ENCODE peak calls at places on chromosomes 1 and 21, in ten cellular contexts. T is tibial artery; O is prostate gland; J is esophagus squamous epithelium; Y is lung; N is aorta; G is CD8-positive, alpha-beta T cell; L is HCT116; D is cardiac muscle cell; M is endodermal cell. P is an unnamed sample. For H3K4me1, the result is how much of the 10 kb centered on the place peaks cover.

GRCh38 chr1:112508242-112509004 is at the start of gene WNT2B:
- DNase-seq in T (no peak), O (no peak), J (no peak), Y (no peak), N (peak), G (peak), L (no peak), D (peak), M (peak), P (peak)

GRCh38 chr21:29499734-29500343 is 201.1 kb downstream of the BACH1 start:
- DNase-seq in T (no peak), O (no peak), J (no peak), Y (no peak), N (no peak), G (no peak), L (peak), D (no peak), M (peak), P (peak)

GRCh38 chr1:114112775-114113174 is 40.9 kb downstream of the SYT6 start:
- DNase-seq in T (no peak), O (no peak), J (no peak), Y (no peak), N (no peak), G (no peak), L (no peak), D (no peak), M (peak), P (no peak)

GRCh38 chr1:8424539-8425116 is 106.7 kb downstream of the SLC45A1 start:
- DNase-seq in T (peak), O (peak), J (no peak), Y (peak), N (no peak), G (peak), L (peak), D (peak), M (peak), P (peak)

GRCh38 chr1:205714190-205714905 is 34.0 kb upstream of the SLC45A3 start:
- DNase-seq in T (no peak), O (peak), J (no peak), Y (no peak), N (no peak), G (no peak), L (no peak), D (no peak), M (no peak), P (peak)

GRCh38 chr1:236069796-236070195 is 4.9 kb upstream of the NID1 start:
- DNase-seq in T (no peak), O (no peak), J (no peak), Y (no peak), N (no peak), G (no peak), L (no peak), D (no peak), M (no peak), P (no peak)

GRCh38 chr1:3767328-3767925 is 5.1 kb upstream of the SMIM1 start:
- DNase-seq in T (no peak), O (no peak), J (no peak), Y (no peak), N (no peak), G (no peak), L (no peak), D (no peak), M (peak), P (no peak)

GRCh38 chr1:53137729-53138128 is 4.7 kb downstream of the SLC1A7 start:
- DNase-seq in T (no peak), O (no peak), J (no peak), Y (no peak), N (no peak), G (no peak), L (peak), D (no peak), M (peak), P (no peak)

GRCh38 chr1:31755197-31755611 is 8.9 kb downstream of the ADGRB2 start:
- DNase-seq in T (no peak), O (no peak), J (no peak), Y (no peak), N (no peak), G (no peak), L (no peak), D (no peak), M (no peak), P (no peak)

GRCh38 chr1:56376188-56376984 is 203.0 kb downstream of the PLPP3 start:
- DNase-seq in T (peak), O (peak), J (no peak), Y (no peak), N (peak), G (no peak), L (peak), D (no peak), M (peak), P (no peak)

GRCh38 chr1:34885405-34886247 is 26.1 kb upstream of the SMIM12 start:
- DNase-seq in T (no peak), O (no peak), J (no peak), Y (peak), N (peak), G (peak), L (no peak), D (peak), M (peak), P (peak)

GRCh38 chr1:205064301-205064700 is 20.0 kb downstream of the TMEM81 start:
- DNase-seq in T (no peak), O (no peak), J (no peak), Y (no peak), N (peak), G (no peak), L (no peak), D (no peak), M (no peak), P (no peak)

GRCh38 chr1:221940631-221941030 is 198.7 kb upstream of the DUSP10 start:
- DNase-seq in T (no peak), O (no peak), J (no peak), Y (no peak), N (no peak), G (no peak), L (no peak), D (no peak), M (no peak), P (no peak)

DNA sequence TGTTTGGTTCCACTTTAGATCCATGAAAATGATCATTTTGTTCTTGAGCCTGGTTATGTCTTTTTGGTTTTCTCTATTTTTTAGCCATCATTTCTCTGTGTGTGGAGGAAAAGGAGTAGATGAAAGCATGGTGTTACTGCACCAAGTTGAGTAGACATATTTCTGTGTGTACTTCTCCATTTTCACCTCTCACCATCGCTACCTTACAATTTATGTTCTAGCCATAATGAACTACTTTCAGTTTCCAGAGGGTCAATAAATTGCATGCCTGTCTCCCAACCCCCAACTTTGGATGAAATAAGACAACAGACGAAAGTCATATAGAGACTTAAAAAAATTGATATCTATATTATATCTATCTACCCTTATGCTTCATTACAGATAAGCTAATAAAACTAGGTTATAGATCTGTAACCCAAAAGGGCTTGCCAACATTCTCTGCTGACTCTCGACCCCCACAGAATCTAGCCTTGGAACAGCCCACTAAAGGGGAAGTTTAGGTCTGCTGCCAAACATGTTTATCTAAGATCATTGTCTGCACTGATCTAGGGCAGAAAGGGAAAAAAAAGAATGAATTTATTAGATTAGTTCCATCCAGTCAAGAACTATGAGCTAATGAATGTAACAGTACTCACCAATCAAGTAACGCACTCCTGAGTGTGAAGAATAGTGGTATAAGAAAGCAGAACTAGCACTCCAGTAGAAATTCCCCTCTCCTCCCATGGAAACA is 7.5 kb upstream of the MAN1A2 start:
- DNase-seq in T (no peak), O (no peak), J (no peak), Y (no peak), N (no peak), G (no peak), L (no peak), D (no peak), M (no peak), P (no peak)
- H3K4me1 ChIP-seq in T (under half), O (under half), J (under half), Y (under half), N (under half), G (under half), L (under half), D (under half), M (under half), P (under half)

DNA sequence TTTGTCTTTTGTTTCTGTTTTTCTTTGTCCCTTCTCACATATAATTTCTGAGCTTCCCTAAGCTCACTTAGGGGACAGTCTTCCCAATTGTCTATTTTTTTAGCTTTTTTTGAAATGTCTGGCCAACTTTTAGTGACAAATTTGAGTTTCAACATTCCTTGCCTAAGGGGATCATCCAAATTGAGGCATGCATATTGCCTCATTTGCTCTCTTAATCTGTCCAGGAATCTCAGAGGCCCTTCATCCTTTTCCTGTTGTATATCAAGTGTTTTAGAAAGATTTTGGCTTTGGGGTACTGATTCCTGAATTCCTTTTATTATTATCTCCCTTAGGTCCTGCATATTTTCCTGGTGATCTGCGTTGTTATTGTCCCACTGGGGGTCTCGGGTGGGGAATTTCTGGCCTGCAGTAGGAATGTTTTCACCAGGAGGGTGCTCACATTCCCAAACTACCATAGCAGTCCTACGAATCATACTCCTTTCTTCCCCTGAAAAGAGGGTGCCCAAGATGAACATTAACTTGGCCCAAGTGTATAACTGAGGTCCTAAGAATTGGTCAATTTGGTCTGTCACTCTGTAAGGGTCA is 4.4 kb upstream of the AADACL3 start:
- DNase-seq in T (no peak), O (no peak), J (no peak), Y (no peak), N (no peak), G (no peak), L (no peak), D (no peak), M (peak), P (no peak)
- H3K4me1 ChIP-seq in T (under half), O (under half), J (under half), Y (under half), N (under half), G (under half), L (under half), D (under half), M (under half), P (under half)

GRCh38 chr1:203295796-203296195 is 9.5 kb upstream of the BTG2 start:
- DNase-seq in T (no peak), O (no peak), J (no peak), Y (no peak), N (peak), G (no peak), L (no peak), D (no peak), M (no peak), P (no peak)
- H3K4me1 ChIP-seq in T (under half), O (under half), J (under half), Y (under half), N (under half), G (under half), L (under half), D (under half), M (under half), P (under half)

GRCh38 chr1:183103141-183103540 is 79.9 kb downstream of the LAMC1 start:
- DNase-seq in T (no peak), O (peak), J (no peak), Y (no peak), N (no peak), G (no peak), L (no peak), D (peak), M (no peak), P (no peak)

GRCh38 chr1:183098349-183098748 is 75.1 kb downstream of the LAMC1 start:
- DNase-seq in T (no peak), O (no peak), J (no peak), Y (no peak), N (no peak), G (no peak), L (no peak), D (no peak), M (no peak), P (no peak)

GRCh38 chr1:183101841-183102276 is 78.6 kb downstream of the LAMC1 start:
- DNase-seq in T (no peak), O (no peak), J (no peak), Y (no peak), N (no peak), G (no peak), L (no peak), D (no peak), M (no peak), P (no peak)

GRCh38 chr1:183101081-183101480 is 77.9 kb downstream of the LAMC1 start:
- DNase-seq in T (no peak), O (no peak), J (no peak), Y (no peak), N (no peak), G (no peak), L (no peak), D (no peak), M (no peak), P (no peak)

GRCh38 chr1:183100575-183100974 is 77.4 kb downstream of the LAMC1 start:
- DNase-seq in T (no peak), O (no peak), J (no peak), Y (no peak), N (no peak), G (no peak), L (no peak), D (no peak), M (no peak), P (no peak)
- H3K4me1 ChIP-seq in T (half or more), O (under half), J (under half), Y (under half), N (under half), G (under half), L (under half), D (under half), M (under half), P (under half)

DNA sequence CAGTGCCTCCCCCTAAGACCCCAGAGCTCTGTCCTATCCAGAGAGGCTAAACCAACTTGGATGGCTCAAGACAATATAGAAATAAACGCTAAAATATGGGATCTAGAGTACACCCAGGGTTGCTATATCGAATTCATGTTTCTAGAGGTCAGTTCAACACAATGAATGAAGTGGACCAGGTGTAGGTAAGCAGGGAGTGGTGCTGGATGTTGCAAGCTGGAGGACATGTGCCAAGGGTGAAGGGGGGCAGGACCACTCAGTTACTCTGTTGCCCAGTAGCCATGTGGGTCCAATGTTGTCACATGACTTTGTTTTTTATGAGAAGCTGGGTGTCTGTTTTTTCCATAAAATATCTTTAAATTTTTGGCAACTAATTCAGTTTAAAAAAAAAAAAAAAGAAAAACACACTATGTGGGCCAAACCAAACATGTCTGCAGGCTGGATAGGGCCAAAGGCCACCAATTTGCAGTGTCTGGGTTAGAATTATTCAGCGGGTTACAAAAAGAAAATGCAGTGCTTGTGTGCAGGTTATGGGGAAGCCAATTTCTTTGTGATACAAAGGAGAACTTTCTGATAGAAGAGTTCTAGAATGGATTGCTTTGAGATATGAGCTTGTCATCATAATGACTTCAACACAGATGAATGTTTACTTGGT is 8.8 kb downstream of the CACHD1 start:
- DNase-seq in T (no peak), O (no peak), J (no peak), Y (no peak), N (no peak), G (no peak), L (no peak), D (no peak), M (no peak), P (no peak)
- H3K4me1 ChIP-seq in T (half or more), O (under half), J (under half), Y (under half), N (under half), G (under half), L (under half), D (half or more), M (under half), P (half or more)

GRCh38 chr1:203182377-203182927 is 4.1 kb downstream of the CHI3L1 start:
- DNase-seq in T (no peak), O (no peak), J (no peak), Y (no peak), N (peak), G (no peak), L (no peak), D (no peak), M (no peak), P (no peak)
- H3K4me1 ChIP-seq in T (under half), O (under half), J (under half), Y (under half), N (under half), G (under half), L (half or more), D (under half), M (under half), P (under half)

GRCh38 chr1:55211456-55211855 is 3.7 kb downstream of the USP24 start:
- DNase-seq in T (no peak), O (no peak), J (no peak), Y (no peak), N (no peak), G (no peak), L (no peak), D (no peak), M (no peak), P (no peak)
- H3K4me1 ChIP-seq in T (half or more), O (under half), J (under half), Y (under half), N (under half), G (under half), L (under half), D (under half), M (under half), P (half or more)